ENCODE peak calls at places on chromosomes 2 and 18, in eight cellular contexts. One of them, this sample, is unnamed.

GRCh38 chr2:216188956-216189355 is 79.8 kb downstream of the XRCC5 start:
- DNase-seq in RPMI8226: no peak
- DNase-seq in BJ: peak; percentile 51
- DNase-seq in activated naive CD4-positive, alpha-beta T cell treated with anti-CD3 and anti-CD28 coated beads, Interleukin-2, amount 50 U/mL, for 16 hours: no peak
- DNase-seq in astrocyte of the hippocampus: no peak
- DNase-seq in iPS-NIHi11: no peak
- DNase-seq in T1000: no peak
- DNase-seq in cardiac muscle cell: no peak
- DNase-seq in this sample: no peak

GRCh38 chr18:34493566-34494358 is 216.3 kb upstream of the DTNA start:
- DNase-seq in RPMI8226: peak; percentile 66
- DNase-seq in BJ: no peak
- DNase-seq in activated naive CD4-positive, alpha-beta T cell treated with anti-CD3 and anti-CD28 coated beads, Interleukin-2, amount 50 U/mL, for 16 hours: no peak
- DNase-seq in astrocyte of the hippocampus: peak; percentile 67
- DNase-seq in iPS-NIHi11: peak; percentile 81
- DNase-seq in T1000: peak; percentile 19
- DNase-seq in cardiac muscle cell: peak; percentile 10
- DNase-seq in this sample: no peak

GRCh38 chr2:191789791-191790190 is 57.1 kb downstream of the CAVIN2 start:
- DNase-seq in RPMI8226: no peak
- DNase-seq in BJ: no peak
- DNase-seq in activated naive CD4-positive, alpha-beta T cell treated with anti-CD3 and anti-CD28 coated beads, Interleukin-2, amount 50 U/mL, for 16 hours: no peak
- DNase-seq in astrocyte of the hippocampus: peak; percentile 75
- DNase-seq in iPS-NIHi11: no peak
- DNase-seq in T1000: no peak
- DNase-seq in cardiac muscle cell: peak; percentile 47
- DNase-seq in this sample: no peak

GRCh38 chr18:58256316-58257080 is 212.5 kb downstream of the NEDD4L start:
- DNase-seq in RPMI8226: no peak
- DNase-seq in BJ: no peak
- DNase-seq in activated naive CD4-positive, alpha-beta T cell treated with anti-CD3 and anti-CD28 coated beads, Interleukin-2, amount 50 U/mL, for 16 hours: no peak
- DNase-seq in astrocyte of the hippocampus: no peak
- DNase-seq in iPS-NIHi11: no peak
- DNase-seq in T1000: no peak
- DNase-seq in cardiac muscle cell: no peak
- DNase-seq in this sample: no peak

GRCh38 chr2:120140866-120141265 is 82.3 kb downstream of the TMEM185B start:
- DNase-seq in RPMI8226: no peak
- DNase-seq in BJ: no peak
- DNase-seq in activated naive CD4-positive, alpha-beta T cell treated with anti-CD3 and anti-CD28 coated beads, Interleukin-2, amount 50 U/mL, for 16 hours: no peak
- DNase-seq in astrocyte of the hippocampus: no peak
- DNase-seq in iPS-NIHi11: no peak
- DNase-seq in T1000: no peak
- DNase-seq in cardiac muscle cell: no peak
- DNase-seq in this sample: no peak

GRCh38 chr2:178845565-178846457 is 38.6 kb upstream of the TTN start:
- DNase-seq in RPMI8226: no peak
- DNase-seq in BJ: no peak
- DNase-seq in activated naive CD4-positive, alpha-beta T cell treated with anti-CD3 and anti-CD28 coated beads, Interleukin-2, amount 50 U/mL, for 16 hours: no peak
- DNase-seq in astrocyte of the hippocampus: peak; percentile 54
- DNase-seq in iPS-NIHi11: no peak
- DNase-seq in T1000: no peak
- DNase-seq in cardiac muscle cell: peak; percentile 55
- DNase-seq in this sample: no peak

GRCh38 chr2:239832101-239832994 is 192.8 kb downstream of the NDUFA10 start:
- DNase-seq in RPMI8226: no peak
- DNase-seq in BJ: no peak
- DNase-seq in activated naive CD4-positive, alpha-beta T cell treated with anti-CD3 and anti-CD28 coated beads, Interleukin-2, amount 50 U/mL, for 16 hours: no peak
- DNase-seq in astrocyte of the hippocampus: no peak
- DNase-seq in iPS-NIHi11: no peak
- DNase-seq in T1000: no peak
- DNase-seq in cardiac muscle cell: no peak
- DNase-seq in this sample: no peak

GRCh38 chr2:120763516-120763915 is 27.8 kb downstream of the GLI2 start:
- DNase-seq in RPMI8226: no peak
- DNase-seq in BJ: no peak
- DNase-seq in activated naive CD4-positive, alpha-beta T cell treated with anti-CD3 and anti-CD28 coated beads, Interleukin-2, amount 50 U/mL, for 16 hours: no peak
- DNase-seq in astrocyte of the hippocampus: no peak
- DNase-seq in iPS-NIHi11: no peak
- DNase-seq in T1000: no peak
- DNase-seq in cardiac muscle cell: peak; percentile 47
- DNase-seq in this sample: no peak

GRCh38 chr2:59027320-59027719 is 786.2 kb upstream of the FANCL start:
- DNase-seq in RPMI8226: no peak
- DNase-seq in BJ: no peak
- DNase-seq in activated naive CD4-positive, alpha-beta T cell treated with anti-CD3 and anti-CD28 coated beads, Interleukin-2, amount 50 U/mL, for 16 hours: no peak
- DNase-seq in astrocyte of the hippocampus: no peak
- DNase-seq in iPS-NIHi11: no peak
- DNase-seq in T1000: no peak
- DNase-seq in cardiac muscle cell: no peak
- DNase-seq in this sample: no peak

GRCh38 chr2:36290306-36290705 is 65.3 kb upstream of the CRIM1 start:
- DNase-seq in RPMI8226: no peak
- DNase-seq in BJ: no peak
- DNase-seq in activated naive CD4-positive, alpha-beta T cell treated with anti-CD3 and anti-CD28 coated beads, Interleukin-2, amount 50 U/mL, for 16 hours: no peak
- DNase-seq in astrocyte of the hippocampus: peak; percentile 75
- DNase-seq in iPS-NIHi11: no peak
- DNase-seq in T1000: no peak
- DNase-seq in cardiac muscle cell: no peak
- DNase-seq in this sample: no peak

GRCh38 chr18:74528478-74528877 is 5.8 kb upstream of the CNDP1 start:
- DNase-seq in RPMI8226: peak; percentile 27
- DNase-seq in BJ: no peak
- DNase-seq in activated naive CD4-positive, alpha-beta T cell treated with anti-CD3 and anti-CD28 coated beads, Interleukin-2, amount 50 U/mL, for 16 hours: no peak
- DNase-seq in astrocyte of the hippocampus: no peak
- DNase-seq in iPS-NIHi11: no peak
- DNase-seq in T1000: no peak
- DNase-seq in cardiac muscle cell: no peak
- DNase-seq in this sample: no peak

GRCh38 chr18:79394438-79395307 is 1.1 kb upstream of the NFATC1 start:
- DNase-seq in RPMI8226: peak; percentile 70
- DNase-seq in BJ: no peak
- DNase-seq in activated naive CD4-positive, alpha-beta T cell treated with anti-CD3 and anti-CD28 coated beads, Interleukin-2, amount 50 U/mL, for 16 hours: peak; percentile 85
- DNase-seq in astrocyte of the hippocampus: peak; percentile 58
- DNase-seq in iPS-NIHi11: peak; percentile 60
- DNase-seq in T1000: no peak
- DNase-seq in cardiac muscle cell: peak; percentile 65
- DNase-seq in this sample: no peak

GRCh38 chr2:25690058-25690457 is 16.7 kb upstream of the DTNB start:
- DNase-seq in RPMI8226: no peak
- DNase-seq in BJ: no peak
- DNase-seq in activated naive CD4-positive, alpha-beta T cell treated with anti-CD3 and anti-CD28 coated beads, Interleukin-2, amount 50 U/mL, for 16 hours: no peak
- DNase-seq in astrocyte of the hippocampus: peak; percentile 67
- DNase-seq in iPS-NIHi11: no peak
- DNase-seq in T1000: no peak
- DNase-seq in cardiac muscle cell: peak; percentile 20
- DNase-seq in this sample: no peak